ENCODE peak calls at places on chromosomes 3 and 15, in four cellular contexts. Y is IMR-90, F is H9, H is mesenchymal stem cell. V is an unnamed sample.

GRCh38 chr3:86973440-86973839 is 17.5 kb downstream of the VGLL3 start:
- DNase-seq in H (peak; percentile 86), Y (peak; percentile 94), F (no peak), V (no peak)

GRCh38 chr3:171460226-171461086 is at the start of gene TNIK:
- DNase-seq in Y (peak; percentile 89), F (peak; percentile 87), H (peak; percentile 93), V (peak; percentile 68)

GRCh38 chr3:65878831-65879230 is 159.9 kb downstream of the MAGI1 start:
- DNase-seq in H (no peak), F (peak; percentile 66), Y (no peak), V (no peak)

GRCh38 chr15:77632760-77633133 is at the start of gene LINGO1:
- DNase-seq in H (peak; percentile 20), Y (no peak), F (no peak), V (peak; percentile 35)

GRCh38 chr3:194139085-194139976 is 3.4 kb downstream of the HES1 start:
- DNase-seq in Y (peak; percentile 76), H (peak; percentile 93), F (peak; percentile 65), V (peak; percentile 62)

GRCh38 chr3:126412841-126413692 is 18.4 kb downstream of the CFAP100 start:
- DNase-seq in Y (no peak), F (no peak), H (no peak), V (no peak)

GRCh38 chr3:86958534-86958933 is 32.4 kb downstream of the VGLL3 start:
- DNase-seq in Y (peak; percentile 89), F (no peak), H (peak; percentile 63), V (no peak)

GRCh38 chr15:54082836-54083492 is 104.7 kb downstream of the UNC13C start:
- DNase-seq in Y (peak; percentile 0), F (peak; percentile 44), H (no peak), V (peak; percentile 52)

GRCh38 chr15:74525946-74526345 is 15.1 kb upstream of the ARID3B start:
- DNase-seq in F (no peak), Y (peak; percentile 90), H (peak; percentile 37), V (no peak)

GRCh38 chr3:35651888-35652287 is 12.6 kb downstream of the ARPP21 start:
- DNase-seq in Y (peak; percentile 22), H (no peak), F (no peak), V (no peak)

GRCh38 chr3:113279686-113280085 is 68.3 kb downstream of the BOC start:
- DNase-seq in Y (no peak), F (peak; percentile 66), H (no peak), V (no peak)

GRCh38 chr3:58540176-58540863 is 3.3 kb upstream of the ACOX2 start:
- DNase-seq in F (peak; percentile 8), H (no peak), Y (no peak), V (no peak)

GRCh38 chr3:197302033-197302432 is 3.6 kb upstream of the DLG1 start:
- DNase-seq in F (no peak), Y (no peak), H (no peak), V (no peak)

GRCh38 chr3:12993623-12994356 is 79.4 kb downstream of the IQSEC1 start:
- DNase-seq in H (peak; percentile 40), F (peak; percentile 55), Y (no peak), V (no peak)

GRCh38 chr3:115156255-115156654 is 9.2 kb upstream of the ZBTB20 start:
- DNase-seq in F (no peak), Y (no peak), H (no peak), V (no peak)

GRCh38 chr3:158430968-158431367 is 140.0 kb upstream of the MLF1 start:
- DNase-seq in Y (peak; percentile 42), F (no peak), H (no peak), V (no peak)

GRCh38 chr3:50479523-50479922 is 23.9 kb downstream of the CACNA2D2 start:
- DNase-seq in H (no peak), Y (no peak), F (no peak), V (no peak)
- H3K23ac ChIP-seq in H (no peak overlapping the region), Y (no peak overlapping the region), F (no peak overlapping the region), V (no peak overlapping the region)

GRCh38 chr15:31151301-31152233 is 50.0 kb upstream of the TRPM1 start:
- DNase-seq in H (no peak), Y (no peak), F (no peak), V (no peak)
- H3K4me2 ChIP-seq in H (no peak overlapping the region), Y (no peak overlapping the region), F (no peak overlapping the region), V (peak overlapping the region; percentile 29)

DNA sequence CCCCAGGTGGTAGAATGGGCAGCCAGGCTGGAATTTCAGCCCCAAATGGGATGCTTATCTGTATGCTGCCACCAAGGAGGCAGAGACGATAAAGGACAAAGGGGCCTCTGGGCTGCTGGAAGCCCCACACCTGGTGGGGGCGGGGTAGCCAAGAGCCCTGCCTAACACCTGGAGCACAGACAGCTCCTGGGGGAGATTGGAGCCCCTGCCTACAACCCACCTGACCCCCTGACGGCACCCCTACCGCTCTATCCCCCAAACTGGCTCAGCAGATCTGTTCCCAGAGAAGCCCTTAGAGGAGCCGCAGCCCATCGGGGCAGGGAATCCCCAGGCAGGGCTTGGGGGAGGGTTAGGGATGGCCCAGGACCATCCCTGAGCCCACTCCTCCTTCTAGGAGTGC is 15.8 kb upstream of the SEMA3F start:
- DNase-seq in F (no peak), H (no peak), Y (no peak), V (no peak)
- H3K23ac ChIP-seq in F (no peak overlapping the region), H (no peak overlapping the region), Y (no peak overlapping the region), V (peak overlapping the region; percentile 6)

DNA sequence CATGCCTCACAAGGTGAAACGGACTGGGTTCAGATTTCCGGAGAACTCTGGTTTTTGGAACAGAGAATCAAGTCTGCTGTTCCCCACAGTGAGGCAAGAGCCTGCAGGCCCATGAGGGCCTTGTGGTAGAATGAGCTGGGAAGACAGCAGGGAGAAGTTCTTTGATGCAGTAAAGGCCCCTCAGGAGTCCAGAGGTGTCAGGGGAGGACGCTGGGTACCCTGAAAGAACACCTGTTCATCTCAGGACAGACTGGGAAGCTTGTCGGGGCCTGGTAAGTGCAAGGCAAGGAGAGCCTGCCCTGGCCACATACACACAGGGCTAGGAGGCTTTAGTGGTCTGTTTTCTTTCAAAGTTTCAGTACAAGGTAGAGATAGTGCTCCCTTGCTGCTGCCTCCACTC is 3.7 kb upstream of the ZBTB47 start:
- DNase-seq in Y (no peak), H (no peak), F (no peak), V (no peak)
- H3K4me2 ChIP-seq in Y (no peak overlapping the region), H (no peak overlapping the region), F (no peak overlapping the region), V (no peak overlapping the region)

GRCh38 chr15:91853501-91853967 is at the start of gene SLCO3A1:
- DNase-seq in F (peak; percentile 68), H (peak; percentile 24), Y (peak; percentile 32), V (peak; percentile 64)
- H3K23ac ChIP-seq in F (no peak within 1 kb of the TSS), H (no peak within 1 kb of the TSS), Y (no peak within 1 kb of the TSS), V (peak within 1 kb of the TSS; percentile 13)

DNA sequence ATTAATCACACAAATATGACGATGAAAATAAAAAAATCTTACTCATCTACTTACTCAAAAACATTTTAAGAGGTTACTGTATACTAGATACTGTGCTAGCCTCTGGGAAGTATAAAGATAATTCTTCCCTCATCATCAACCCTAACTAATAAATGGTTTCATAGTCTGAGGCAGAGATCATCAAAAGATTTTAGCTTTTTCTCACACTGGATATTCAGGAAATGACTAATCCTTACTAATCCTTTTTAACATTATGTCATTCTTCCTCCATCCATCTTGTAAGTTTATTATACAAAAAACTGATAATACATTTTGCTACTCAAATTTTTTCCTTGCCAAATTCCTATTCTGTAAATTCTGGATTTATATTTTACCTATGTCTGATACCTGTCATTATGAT is 29.7 kb downstream of the ACAD11 start:
- DNase-seq in H (peak; percentile 76), Y (peak; percentile 82), F (no peak), V (no peak)
- H3K4me2 ChIP-seq in H (no peak overlapping the region), Y (no peak overlapping the region), F (no peak overlapping the region), V (no peak overlapping the region)

GRCh38 chr15:63947228-63947627 is 99.1 kb downstream of the DAPK2 start:
- DNase-seq in F (peak; percentile 11), Y (no peak), H (no peak), V (no peak)

GRCh38 chr15:63945838-63946298 is 100.4 kb downstream of the DAPK2 start:
- DNase-seq in Y (no peak), H (no peak), F (peak; percentile 37), V (no peak)

GRCh38 chr15:63945005-63945788 is 101.1 kb downstream of the DAPK2 start:
- DNase-seq in H (peak; percentile 59), F (peak; percentile 78), Y (peak; percentile 34), V (peak; percentile 54)

GRCh38 chr15:63948436-63948835 is 97.8 kb downstream of the DAPK2 start:
- DNase-seq in Y (no peak), F (peak; percentile 12), H (no peak), V (no peak)

GRCh38 chr15:63946524-63947065 is 99.7 kb downstream of the DAPK2 start:
- DNase-seq in F (peak; percentile 28), H (no peak), Y (no peak), V (no peak)
- H3K23ac ChIP-seq in F (no peak overlapping the region), H (no peak overlapping the region), Y (no peak overlapping the region), V (no peak overlapping the region)